ENCODE peak calls at places on chromosomes 3 and 15, in nine cellular contexts. H, F, M, W, O, S, X, D and C are unnamed samples.
A peak's percentile ranks its signal among the peaks of the same experiment; 100 is the strongest.

GRCh38 chr15:75727851-75728715 is 15.4 kb upstream of the CSPG4 start:
- DNase-seq in H (peak; percentile 58), S (no peak), X (peak; percentile 43), F (peak; percentile 78), W (peak; percentile 34), M (peak; percentile 84), D (no peak), O (no peak), C (peak; percentile 69)

GRCh38 chr15:58462547-58462946 is 30.8 kb downstream of the LIPC start:
- DNase-seq in D (no peak), F (peak; percentile 32), O (no peak), X (no peak), S (no peak), W (no peak), H (no peak), M (peak; percentile 78), C (peak; percentile 58)

GRCh38 chr15:90465140-90465929 is 64.4 kb upstream of the CRTC3 start:
- DNase-seq in M (no peak), O (no peak), H (no peak), S (no peak), W (peak; percentile 70), X (no peak), F (no peak), D (peak; percentile 81), C (no peak)

GRCh38 chr3:173221010-173221409 is 80.0 kb upstream of the SPATA16 start:
- DNase-seq in H (no peak), X (no peak), S (no peak), W (no peak), D (no peak), F (no peak), M (peak; percentile 32), O (no peak), C (no peak)

GRCh38 chr3:57007513-57008415 is 52.7 kb upstream of the SPATA12 start:
- DNase-seq in X (no peak), W (peak; percentile 94), O (peak; percentile 83), M (peak; percentile 54), H (no peak), F (peak; percentile 88), D (peak; percentile 85), S (no peak), C (no peak)

GRCh38 chr15:60000113-60000823 is 3.8 kb upstream of the FOXB1 start:
- DNase-seq in F (no peak), H (peak; percentile 60), D (no peak), S (no peak), W (no peak), X (no peak), M (peak; percentile 54), O (no peak), C (no peak)

GRCh38 chr15:36688310-36689102 is 109.1 kb downstream of the CDIN1 start:
- DNase-seq in D (peak; percentile 48), F (no peak), H (no peak), S (no peak), M (no peak), O (no peak), X (no peak), W (peak; percentile 5), C (no peak)

GRCh38 chr3:132256984-132257383 is 60.2 kb upstream of the ACP3 start:
- DNase-seq in W (peak; percentile 75), F (no peak), X (peak; percentile 24), O (no peak), S (no peak), D (peak; percentile 56), M (peak; percentile 77), H (peak; percentile 29), C (peak; percentile 41)

GRCh38 chr3:30672959-30673358 is 66.6 kb downstream of the TGFBR2 start:
- DNase-seq in H (no peak), F (no peak), D (peak; percentile 14), X (no peak), M (no peak), S (no peak), W (peak; percentile 56), O (no peak), C (no peak)

DNA sequence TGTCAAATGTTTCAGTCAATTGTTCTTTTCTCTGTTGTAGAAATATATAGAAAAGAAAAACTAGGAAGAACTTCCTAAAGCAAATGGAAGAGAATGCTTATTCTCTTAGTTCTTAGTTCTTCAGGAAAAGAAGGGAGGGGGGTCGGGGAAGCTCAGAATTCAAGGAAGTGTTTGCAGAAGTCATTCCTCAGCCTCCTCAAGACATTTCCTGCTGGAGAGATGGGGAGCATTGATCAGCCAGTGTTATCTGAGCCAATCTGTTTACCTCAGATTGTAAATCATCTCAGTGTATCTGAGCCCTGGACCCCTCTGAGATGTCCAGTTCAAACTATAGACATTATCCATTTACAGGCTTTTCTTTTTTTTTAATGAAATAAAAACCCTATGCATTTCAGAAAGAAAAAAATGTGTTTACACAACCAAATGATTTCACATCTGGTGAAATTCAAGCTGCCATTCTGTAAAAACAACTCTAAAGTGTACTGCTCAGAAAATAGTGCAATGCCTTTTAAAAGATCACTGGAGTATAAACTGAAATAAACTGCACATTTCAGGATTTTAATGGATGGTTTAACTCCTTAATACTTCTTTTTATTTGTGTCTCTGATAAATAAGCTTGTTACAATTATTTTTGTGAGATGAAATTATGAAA is 460.7 kb downstream of the ROBO1 start:
- DNase-seq in W (no peak), H (peak; percentile 4), F (no peak), D (peak; percentile 26), S (no peak), O (no peak), M (no peak), X (no peak), C (no peak)
- TF ChIP-seq CTCF in W (no peak), H (no peak), F (no peak), D (no peak), S (no peak), O (no peak), M (no peak), X (no peak), C (no peak)

GRCh38 chr15:52765779-52766178 is 24.4 kb downstream of the ONECUT1 start:
- DNase-seq in H (peak; percentile 15), D (peak; percentile 6), O (no peak), S (no peak), M (peak; percentile 35), W (no peak), F (no peak), X (no peak), C (peak; percentile 43)
- TF ChIP-seq CTCF in H (no peak), D (peak; percentile 21), O (no peak), S (no peak), M (no peak), W (peak; percentile 35), F (no peak), X (peak; percentile 52), C (peak; percentile 70)

GRCh38 chr3:194138098-194138474 is 2.1 kb downstream of the HES1 start:
- DNase-seq in S (no peak), H (no peak), F (no peak), X (no peak), M (no peak), O (no peak), D (no peak), W (peak; percentile 17), C (no peak)
- TF ChIP-seq CTCF in S (no peak), H (no peak), F (no peak), X (peak; percentile 15), M (peak; percentile 11), O (no peak), D (no peak), W (no peak), C (no peak)

GRCh38 chr3:48952510-48953118 is 34.0 kb downstream of the ARIH2 start:
- DNase-seq in W (peak; percentile 18), D (no peak), O (no peak), X (no peak), H (peak; percentile 25), F (no peak), M (peak; percentile 60), S (no peak), C (peak; percentile 61)
- TF ChIP-seq CTCF in W (peak; percentile 31), D (peak; percentile 34), O (no peak), X (peak; percentile 54), H (peak; percentile 34), F (no peak), M (no peak), S (peak; percentile 68), C (peak; percentile 72)

DNA sequence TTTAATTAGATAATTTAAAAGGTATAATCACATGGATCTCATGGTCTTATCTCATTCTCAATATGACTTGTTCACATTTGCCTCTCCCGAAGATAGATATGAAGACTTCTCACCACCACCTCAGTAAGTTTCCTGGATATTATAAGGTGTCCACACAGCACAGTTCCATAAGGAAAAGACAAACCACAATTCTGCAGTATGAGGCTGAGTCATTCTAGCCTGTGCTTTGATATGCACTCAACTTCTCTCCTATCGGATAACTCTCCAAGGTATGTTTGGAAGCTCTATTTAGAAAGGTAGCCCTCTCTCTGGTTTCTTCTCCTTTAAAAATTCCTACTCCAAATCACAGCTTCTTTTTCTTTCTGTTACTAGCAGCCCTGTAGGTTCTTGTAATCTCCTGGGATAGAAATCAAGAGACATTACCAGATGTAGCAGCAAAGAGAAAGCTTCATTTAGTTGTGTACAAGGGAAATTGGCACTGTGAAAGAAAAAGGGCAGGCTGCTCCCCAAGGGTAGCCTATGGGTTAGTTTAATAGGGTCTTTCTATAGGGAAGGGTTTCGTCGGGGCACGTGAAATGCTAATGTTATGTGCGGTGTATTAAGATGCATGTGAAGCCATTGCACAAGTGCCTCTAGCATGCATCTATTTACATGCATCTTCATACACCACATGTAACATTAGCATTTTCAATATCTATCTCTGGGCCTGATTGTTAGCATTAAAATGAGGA is 613.0 kb downstream of the ZPLD1 start:
- DNase-seq in O (no peak), F (no peak), H (no peak), X (no peak), D (no peak), S (no peak), W (no peak), M (no peak), C (no peak)
- TF ChIP-seq CTCF in O (no peak), F (no peak), H (no peak), X (no peak), D (no peak), S (no peak), W (no peak), M (no peak), C (no peak)

DNA sequence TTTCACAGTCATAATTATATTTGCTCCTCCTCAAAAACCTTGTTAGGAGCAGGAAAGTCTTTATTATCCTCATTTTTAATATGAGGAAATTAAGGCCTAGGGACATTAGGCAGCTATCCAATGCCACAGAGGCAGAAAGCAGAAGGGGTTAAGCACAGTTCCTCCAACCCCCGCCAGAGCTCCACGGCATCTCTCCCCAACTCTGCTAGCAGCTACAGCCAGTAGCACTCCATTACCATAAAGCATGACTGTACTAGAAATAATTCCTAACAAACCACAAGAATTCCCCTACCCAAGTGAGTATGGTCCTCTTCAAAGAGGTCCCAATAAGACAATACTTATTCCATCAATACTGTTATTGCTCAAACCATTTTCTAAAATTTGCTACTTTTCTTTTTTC is 9.8 kb downstream of the HEG1 start:
- DNase-seq in H (no peak), X (no peak), F (no peak), M (no peak), S (no peak), O (no peak), D (peak; percentile 87), W (peak; percentile 84), C (no peak)
- TF ChIP-seq CTCF in H (no peak), X (no peak), F (no peak), M (no peak), S (no peak), O (no peak), D (peak; percentile 45), W (peak; percentile 50), C (no peak)